ENCODE peak calls at places on chromosomes 3 and 15, in four cellular contexts. T, U, B and E are unnamed samples.

GRCh38 chr3:160796813-160797164 is 40.8 kb downstream of the PPM1L start:
- DNase-seq in U (no peak), T (no peak), B (peak), E (no peak)

GRCh38 chr3:43144811-43145490 is 39.1 kb upstream of the POMGNT2 start:
- DNase-seq in T (no peak), U (no peak), B (no peak), E (peak)

GRCh38 chr3:194138732-194139084 is 2.8 kb downstream of the HES1 start:
- DNase-seq in T (no peak), B (no peak), U (no peak), E (no peak)

GRCh38 chr3:62688050-62688449 is 187.2 kb downstream of the CADPS start:
- DNase-seq in T (no peak), U (no peak), B (no peak), E (no peak)

GRCh38 chr3:37996785-37997301 is 6.3 kb downstream of the VILL start:
- DNase-seq in B (peak), U (peak), T (peak), E (peak)

GRCh38 chr3:126081618-126082333 is 2.1 kb downstream of the SLC41A3 start:
- DNase-seq in T (peak), B (peak), U (peak), E (no peak)

GRCh38 chr3:43764471-43764870 is 73.7 kb downstream of the ABHD5 start:
- DNase-seq in T (no peak), B (no peak), U (no peak), E (no peak)

GRCh38 chr3:33962383-33962782 is 164.0 kb downstream of the PDCD6IP start:
- DNase-seq in U (no peak), T (no peak), B (no peak), E (no peak)

GRCh38 chr3:115423170-115423569 is 200.1 kb upstream of the GAP43 start:
- DNase-seq in U (no peak), T (no peak), B (no peak), E (no peak)

DNA sequence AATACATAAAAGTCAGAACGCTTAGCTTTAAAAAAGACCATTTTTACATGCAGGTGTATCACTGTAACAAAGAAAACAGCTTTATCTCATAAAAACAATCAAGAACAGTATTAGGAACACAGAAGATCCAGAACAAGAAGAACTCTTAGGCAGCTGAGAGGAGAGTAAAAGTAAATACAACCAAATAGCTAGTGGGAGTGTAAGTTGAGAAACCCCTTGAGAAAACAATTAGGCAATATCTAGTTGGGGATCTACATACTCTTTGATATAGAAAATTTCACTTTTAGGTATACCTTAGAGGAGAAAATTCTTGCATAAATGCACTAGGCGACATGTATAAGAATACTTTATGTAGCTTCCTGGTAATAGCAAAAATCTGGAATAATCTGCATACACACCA is 7.5 kb downstream of the TMF1 start:
- DNase-seq in U (no peak), B (no peak), T (no peak), E (no peak)
- TF ChIP-seq NR3C1 in U (no peak), B (no peak), T (no peak), E (no peak)

GRCh38 chr15:90597477-90598052 is 67.8 kb downstream of the CRTC3 start:
- DNase-seq in T (no peak), B (no peak), U (no peak), E (no peak)
- TF ChIP-seq NR3C1 in T (no peak), B (no peak), U (no peak), E (no peak)

GRCh38 chr15:52782514-52782913 is 7.6 kb downstream of the ONECUT1 start:
- DNase-seq in U (no peak), T (no peak), B (no peak), E (no peak)

GRCh38 chr15:52780172-52780980 is 9.8 kb downstream of the ONECUT1 start:
- DNase-seq in U (peak), T (peak), B (peak), E (peak)

GRCh38 chr15:52783191-52783829 is 6.8 kb downstream of the ONECUT1 start:
- DNase-seq in U (peak), T (no peak), B (no peak), E (no peak)

GRCh38 chr15:52772766-52773165 is 17.4 kb downstream of the ONECUT1 start:
- DNase-seq in U (no peak), B (no peak), T (no peak), E (no peak)

DNA sequence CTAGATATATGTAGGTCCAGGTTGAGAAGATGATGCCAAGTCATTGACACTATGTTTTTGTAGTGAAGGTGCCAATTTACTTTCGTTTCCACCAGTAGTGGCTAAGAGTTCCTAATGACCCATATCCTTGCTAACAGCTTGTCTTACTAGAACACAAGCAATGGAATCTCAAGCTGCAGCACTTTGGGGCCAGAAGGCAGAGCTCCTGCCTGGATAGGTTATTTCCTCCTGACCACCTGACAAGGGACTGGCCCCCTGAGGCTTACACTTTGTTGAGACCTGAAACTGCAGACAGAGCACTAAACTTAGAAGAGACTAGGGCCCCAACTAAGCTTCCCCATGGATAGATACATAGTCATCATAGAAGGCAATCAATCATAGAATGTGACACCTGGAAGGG is 11.7 kb downstream of the ONECUT1 start:
- DNase-seq in U (no peak), T (no peak), B (no peak), E (no peak)
- TF ChIP-seq NR3C1 in U (no peak), T (no peak), B (no peak), E (no peak)

GRCh38 chr3:177071496-177072156 is 125.7 kb downstream of the TBL1XR1 start:
- DNase-seq in T (no peak), B (no peak), U (no peak), E (no peak)
- TF ChIP-seq NR3C1 in T (no peak), B (no peak), U (no peak), E (no peak)

GRCh38 chr15:58805095-58805494 is 34.0 kb downstream of the MINDY2 start:
- DNase-seq in U (no peak), B (no peak), T (no peak), E (no peak)
- TF ChIP-seq NR3C1 in U (no peak), B (no peak), T (no peak), E (no peak)

GRCh38 chr3:66816110-66816761 is 181.9 kb upstream of the KBTBD8 start:
- DNase-seq in U (no peak), T (peak), B (peak), E (peak)
- TF ChIP-seq NR3C1 in U (no peak), T (no peak), B (no peak), E (no peak)